ENCODE peak calls at places on chromosomes 3 and 15, in four cellular contexts. O, G, Q and U are unnamed samples.

GRCh38 chr15:52098328-52098727 is 14.2 kb downstream of the BCL2L10 start:
- DNase-seq in O (no peak), G (no peak), Q (no peak), U (peak)

GRCh38 chr3:122628567-122628966 is 51.1 kb downstream of the PARP15 start:
- DNase-seq in O (peak), Q (peak), G (no peak), U (no peak)

GRCh38 chr15:77024273-77025065 is 29.5 kb downstream of the PSTPIP1 start:
- DNase-seq in O (peak), Q (no peak), G (peak), U (peak)

GRCh38 chr3:48411606-48412374 is 18.1 kb downstream of the PLXNB1 start:
- DNase-seq in Q (no peak), O (no peak), G (no peak), U (no peak)

GRCh38 chr3:13934315-13934714 is 54.4 kb upstream of the WNT7A start:
- DNase-seq in G (no peak), O (no peak), Q (no peak), U (no peak)

GRCh38 chr3:133955892-133956291 is 60.2 kb upstream of the RAB6B start:
- DNase-seq in O (no peak), Q (no peak), G (no peak), U (peak)

GRCh38 chr15:25909325-25909724 is 46.2 kb upstream of the ATP10A start:
- DNase-seq in G (no peak), Q (no peak), O (no peak), U (no peak)

GRCh38 chr3:51311055-51311454 is 74.0 kb upstream of the MANF start:
- DNase-seq in O (peak), Q (peak), G (no peak), U (peak)

GRCh38 chr15:89680282-89680873 is 1.2 kb upstream of the PLIN1 start:
- DNase-seq in O (no peak), Q (no peak), G (no peak), U (peak)

GRCh38 chr3:128984596-128984995 is 9.3 kb downstream of the CFAP92 start:
- DNase-seq in G (no peak), Q (no peak), O (peak), U (no peak)

GRCh38 chr3:129003578-129004112 is 2.5 kb downstream of the EFCC1 start:
- DNase-seq in Q (no peak), O (peak), G (peak), U (peak)

GRCh38 chr3:196942915-196943277 is 568 bp upstream of the NCBP2 start:
- DNase-seq in Q (no peak), O (peak), G (peak), U (peak)

GRCh38 chr3:193554790-193555189 is at the start of gene ATP13A4:
- DNase-seq in O (no peak), G (no peak), Q (no peak), U (peak)

GRCh38 chr15:77519540-77519939 is 98.9 kb downstream of the HMG20A start:
- DNase-seq in G (no peak), Q (no peak), O (no peak), U (no peak)

GRCh38 chr15:52256366-52256765 is 39.2 kb downstream of the MYO5C start:
- DNase-seq in Q (peak), G (peak), O (peak), U (peak)

GRCh38 chr3:36075491-36075890 is 304.8 kb upstream of the STAC start:
- DNase-seq in G (no peak), Q (peak), O (peak), U (no peak)

GRCh38 chr15:68921926-68922325 is 8.4 kb upstream of the SPESP1 start:
- DNase-seq in Q (no peak), O (peak), G (no peak), U (no peak)